ENCODE peak calls at places on chromosomes 1 and 21, in four cellular contexts. S is neural progenitor cell, P is GM23248, C is K562. L is an unnamed sample.

GRCh38 chr1:48858200-48858599 is 81.5 kb upstream of the BEND5 start:
- DNase-seq in S (no peak), P (peak; percentile 8), C (no peak), L (no peak)

GRCh38 chr1:159214149-159214760 is 9.6 kb downstream of the ACKR1 start:
- DNase-seq in P (peak; percentile 58), C (peak; percentile 72), S (peak; percentile 66), L (peak; percentile 21)

GRCh38 chr1:228463559-228464455 is 23.4 kb upstream of the RNF187 start:
- DNase-seq in P (peak; percentile 29), C (peak; percentile 94), S (peak; percentile 84), L (peak; percentile 34)

GRCh38 chr1:151265446-151266236 is 11.1 kb downstream of the PSMD4 start:
- DNase-seq in C (no peak), P (no peak), S (no peak), L (no peak)

GRCh38 chr1:241181471-241181870 is 175.5 kb downstream of the RGS7 start:
- DNase-seq in S (no peak), C (no peak), P (no peak), L (no peak)

GRCh38 chr21:38506606-38507331 is 8.5 kb upstream of the ERG start:
- DNase-seq in C (no peak), P (no peak), S (peak; percentile 23), L (no peak)

GRCh38 chr1:156246241-156246761 is 1.6 kb downstream of the PAQR6 start:
- DNase-seq in P (no peak), C (no peak), S (no peak), L (no peak)

GRCh38 chr21:27423073-27423472 is 456.2 kb upstream of the ADAMTS5 start:
- DNase-seq in S (no peak), C (no peak), P (peak; percentile 97), L (peak; percentile 98)

GRCh38 chr1:170640581-170640980 is 23.4 kb upstream of the PRRX1 start:
- DNase-seq in P (no peak), S (no peak), C (no peak), L (peak; percentile 26)

GRCh38 chr1:6646499-6647148 is 22.0 kb downstream of the THAP3 start:
- DNase-seq in S (peak; percentile 64), C (peak; percentile 51), P (peak; percentile 74), L (peak; percentile 37)

GRCh38 chr1:11967028-11967547 is 13.2 kb upstream of the MFN2 start:
- DNase-seq in S (peak; percentile 61), C (peak; percentile 50), P (peak; percentile 25), L (peak; percentile 40)

GRCh38 chr21:15430577-15430976 is 299.2 kb upstream of the USP25 start:
- DNase-seq in P (peak; percentile 23), S (no peak), C (no peak), L (no peak)

GRCh38 chr1:93357242-93357641 is 11.5 kb downstream of the DR1 start:
- DNase-seq in C (no peak), S (no peak), P (no peak), L (no peak)

GRCh38 chr1:61950418-61950817 is 208.1 kb downstream of the PATJ start:
- DNase-seq in S (peak; percentile 13), C (no peak), P (no peak), L (no peak)

GRCh38 chr1:172148213-172148612 is 272.3 kb upstream of the C1orf105 start:
- DNase-seq in P (no peak), S (no peak), C (no peak), L (no peak)

GRCh38 chr1:54663723-54664122 is 22.1 kb downstream of the MROH7 start:
- DNase-seq in C (no peak), S (no peak), P (no peak), L (no peak)

GRCh38 chr1:245154429-245155185 is at the start of gene KIF26B:
- DNase-seq in P (peak; percentile 76), C (peak; percentile 60), S (peak; percentile 65), L (peak; percentile 73)

GRCh38 chr1:248599396-248599795 is 1.9 kb upstream of the OR2T10 start:
- DNase-seq in S (no peak), C (no peak), P (no peak), L (no peak)

GRCh38 chr1:231628207-231628876 is 1.8 kb downstream of the DISC1 start:
- DNase-seq in C (no peak), P (peak; percentile 32), S (no peak), L (no peak)

GRCh38 chr21:42671778-42672593 is 18.6 kb downstream of the PDE9A start:
- DNase-seq in C (no peak), S (no peak), P (no peak), L (peak; percentile 57)

GRCh38 chr1:28456078-28456477 is 49.8 kb upstream of the RCC1 start:
- DNase-seq in C (no peak), P (peak; percentile 77), S (no peak), L (peak; percentile 74)

GRCh38 chr1:41241748-41242644 is at the start of gene SCMH1:
- DNase-seq in P (peak; percentile 75), C (peak; percentile 96), S (peak; percentile 91), L (peak; percentile 40)

GRCh38 chr21:44712203-44713028 is 1.0 kb upstream of the TSPEAR start:
- DNase-seq in P (no peak), C (no peak), S (no peak), L (no peak)

GRCh38 chr1:156866679-156867015 is 6.0 kb downstream of the NTRK1 start:
- DNase-seq in P (no peak), C (peak; percentile 61), S (no peak), L (no peak)

GRCh38 chr1:108314815-108315214 is 70.9 kb upstream of the NBPF4 start:
- DNase-seq in P (no peak), S (no peak), C (no peak), L (no peak)

GRCh38 chr1:76198452-76198851 is 123.9 kb downstream of the ST6GALNAC3 start:
- DNase-seq in P (no peak), C (no peak), S (no peak), L (peak; percentile 2)

GRCh38 chr1:115793162-115793561 is 24.6 kb upstream of the CASQ2 start:
- DNase-seq in S (no peak), P (no peak), C (no peak), L (no peak)

GRCh38 chr1:205488074-205488723 is 16.3 kb upstream of the CDK18 start:
- DNase-seq in C (peak; percentile 77), P (peak; percentile 77), S (peak; percentile 89), L (peak; percentile 67)

GRCh38 chr1:177569476-177569875 is 398.7 kb downstream of the BRINP2 start:
- DNase-seq in C (no peak), P (peak; percentile 40), S (no peak), L (peak; percentile 76)

GRCh38 chr1:230784163-230784562 is 37.0 kb downstream of the CAPN9 start:
- DNase-seq in P (no peak), C (no peak), S (no peak), L (no peak)

GRCh38 chr1:112296908-112297307 is 99.1 kb upstream of the CTTNBP2NL start:
- DNase-seq in S (no peak), P (no peak), C (no peak), L (peak; percentile 11)

GRCh38 chr1:33336580-33336979 is 15.7 kb upstream of the A3GALT2 start:
- DNase-seq in S (no peak), P (no peak), C (no peak), L (no peak)

GRCh38 chr1:87336623-87337067 is 8.0 kb downstream of the LMO4 start:
- DNase-seq in P (peak; percentile 49), C (no peak), S (peak; percentile 64), L (no peak)

GRCh38 chr1:16205333-16205671 is 7.2 kb downstream of the ARHGEF19 start:
- DNase-seq in P (no peak), S (no peak), C (no peak), L (no peak)

GRCh38 chr1:192225713-192226112 is 67.5 kb downstream of the RGS18 start:
- DNase-seq in P (peak; percentile 2), S (no peak), C (no peak), L (peak; percentile 63)

GRCh38 chr1:101051688-101052638 is 26.4 kb upstream of the DPH5 start:
- DNase-seq in S (no peak), C (no peak), P (no peak), L (no peak)
- H3K4me2 ChIP-seq in S (no peak overlapping the region), C (no peak overlapping the region), P (no peak overlapping the region), L (no peak overlapping the region)

DNA sequence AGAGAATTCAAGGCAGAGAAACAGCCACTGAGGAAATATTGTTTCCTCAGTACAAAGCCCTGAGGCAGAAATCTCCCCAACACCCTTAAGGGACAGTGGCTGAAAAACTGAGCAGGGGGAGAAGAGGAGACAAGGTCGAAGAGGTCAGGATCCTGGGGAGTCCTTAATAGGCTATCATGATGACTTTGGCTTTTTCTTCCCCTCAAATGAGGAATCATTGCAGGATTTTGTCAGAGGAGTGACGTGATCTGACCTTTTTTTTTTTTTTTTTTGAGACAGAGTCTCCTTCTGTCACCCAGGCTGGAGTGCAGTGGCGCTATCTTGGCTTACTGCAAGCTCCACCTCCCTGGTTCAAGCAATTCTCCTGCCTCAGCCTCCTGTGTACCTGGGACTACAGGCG is 10.2 kb downstream of the MAP7D1 start:
- DNase-seq in S (no peak), C (no peak), P (no peak), L (no peak)
- H3K27ac ChIP-seq in S (no peak overlapping the region), C (peak overlapping the region; percentile 17), P (peak overlapping the region; percentile 95), L (peak overlapping the region; percentile 76)

GRCh38 chr1:53323316-53323715 is 4.6 kb downstream of the LRP8 start:
- DNase-seq in S (no peak), C (no peak), P (no peak), L (no peak)

GRCh38 chr1:53324321-53324720 is 3.5 kb downstream of the LRP8 start:
- DNase-seq in C (no peak), S (no peak), P (no peak), L (no peak)

GRCh38 chr1:53325326-53326087 is 2.4 kb downstream of the LRP8 start:
- DNase-seq in C (no peak), P (no peak), S (no peak), L (no peak)

GRCh38 chr1:53326088-53326597 is 1.7 kb downstream of the LRP8 start:
- DNase-seq in C (peak; percentile 99), P (peak; percentile 91), S (peak; percentile 97), L (peak; percentile 93)

GRCh38 chr1:53324728-53325297 is 3.1 kb downstream of the LRP8 start:
- DNase-seq in C (no peak), S (no peak), P (peak; percentile 28), L (peak; percentile 37)
- H3K9ac ChIP-seq in C (peak overlapping the region; percentile 21), S (no peak overlapping the region), P (no peak overlapping the region), L (no peak overlapping the region)

GRCh38 chr21:46031484-46031883 is 49.9 kb downstream of the COL6A1 start:
- DNase-seq in C (no peak), S (no peak), P (no peak), L (no peak)

GRCh38 chr21:46024983-46025860 is 43.7 kb downstream of the COL6A1 start:
- DNase-seq in P (peak; percentile 54), S (no peak), C (no peak), L (no peak)

GRCh38 chr21:46027855-46028493 is 46.4 kb downstream of the COL6A1 start:
- DNase-seq in C (no peak), S (no peak), P (peak; percentile 47), L (peak; percentile 51)

GRCh38 chr21:46028547-46029200 is 47.1 kb downstream of the COL6A1 start:
- DNase-seq in C (no peak), P (peak; percentile 82), S (no peak), L (peak; percentile 84)

GRCh38 chr21:46029201-46029924 is 47.8 kb downstream of the COL6A1 start:
- DNase-seq in S (no peak), P (peak; percentile 26), C (no peak), L (peak; percentile 54)
- H3K4me2 ChIP-seq in S (no peak overlapping the region), P (no peak overlapping the region), C (no peak overlapping the region), L (no peak overlapping the region)

GRCh38 chr1:226714148-226714547 is 24.9 kb downstream of the ITPKB start:
- DNase-seq in C (no peak), S (no peak), P (no peak), L (no peak)
- H3K27ac ChIP-seq in C (no peak overlapping the region), S (no peak overlapping the region), P (no peak overlapping the region), L (no peak overlapping the region)